ENCODE peak calls at places on chromosomes 13 and 19, in nine cellular contexts. V is activated CD8-positive, alpha-beta T cell treated with anti-CD3 and anti-CD28 coated beads for 36 hours; P is effector memory CD8-positive, alpha-beta T cell; G is HT1080; L is NCI-H446; A is AG09319; E is stomach; U is midbrain; C is ascending aorta. K is an unnamed sample.
A peak's percentile ranks its signal among the peaks of the same experiment; 100 is the strongest.

GRCh38 chr13:105817011-105817410 is 718.5 kb downstream of the EFNB2 start:
- DNase-seq in V (no peak), P (no peak), G (no peak), L (no peak), A (no peak), E (no peak), U (no peak), C (no peak), K (no peak)

GRCh38 chr13:37621811-37622361 is 23.3 kb upstream of the POSTN start:
- DNase-seq in V (no peak), P (no peak), G (no peak), L (peak; percentile 73), A (peak; percentile 61), E (no peak), U (no peak), C (no peak), K (no peak)

GRCh38 chr13:109776575-109776974 is 9.8 kb downstream of the IRS2 start:
- DNase-seq in V (no peak), P (no peak), G (no peak), L (no peak), A (no peak), E (no peak), U (no peak), C (no peak), K (no peak)

GRCh38 chr19:18436651-18437478 is 1.1 kb downstream of the ISYNA1 start:
- DNase-seq in V (peak; percentile 93), P (peak; percentile 82), G (no peak), L (peak; percentile 56), A (no peak), E (peak; percentile 75), U (peak; percentile 19), C (no peak), K (peak; percentile 56)

GRCh38 chr19:19527371-19527656 is 1.4 kb upstream of the YJEFN3 start:
- DNase-seq in V (no peak), P (no peak), G (no peak), L (no peak), A (no peak), E (no peak), U (no peak), C (no peak), K (no peak)

GRCh38 chr13:67619346-67619745 is 389.2 kb upstream of the PCDH9 start:
- DNase-seq in V (no peak), P (no peak), G (peak; percentile 51), L (no peak), A (no peak), E (no peak), U (no peak), C (no peak), K (no peak)

GRCh38 chr13:49956131-49956530 is 20.0 kb upstream of the SPRYD7 start:
- DNase-seq in V (no peak), P (no peak), G (no peak), L (no peak), A (no peak), E (no peak), U (no peak), C (no peak), K (no peak)

GRCh38 chr19:49850221-49850486 is 805 bp upstream of the PTOV1 start:
- DNase-seq in V (no peak), P (no peak), G (no peak), L (no peak), A (no peak), E (no peak), U (no peak), C (no peak), K (no peak)

GRCh38 chr19:46759817-46760333 is 13.6 kb upstream of the STRN4 start:
- DNase-seq in V (no peak), P (no peak), G (no peak), L (peak; percentile 45), A (peak; percentile 99), E (no peak), U (no peak), C (no peak), K (no peak)

GRCh38 chr13:95168191-95168590 is 133.1 kb downstream of the ABCC4 start:
- DNase-seq in V (no peak), P (no peak), G (no peak), L (no peak), A (no peak), E (no peak), U (no peak), C (no peak), K (no peak)

GRCh38 chr19:28201462-28201943 is 1011.4 kb downstream of the UQCRFS1 start:
- DNase-seq in V (no peak), P (no peak), G (no peak), L (no peak), A (no peak), E (no peak), U (no peak), C (no peak), K (no peak)

GRCh38 chr13:31859546-31859945 is 120.2 kb downstream of the RXFP2 start:
- DNase-seq in V (no peak), P (no peak), G (no peak), L (peak; percentile 25), A (no peak), E (no peak), U (peak; percentile 29), C (no peak), K (no peak)

GRCh38 chr13:21060063-21060826 is 1.1 kb downstream of the LATS2 start:
- DNase-seq in V (no peak), P (no peak), G (peak; percentile 31), L (no peak), A (no peak), E (peak; percentile 52), U (no peak), C (no peak), K (no peak)

GRCh38 chr13:114174529-114174941 is 4.5 kb upstream of the CFAP97D2 start:
- DNase-seq in V (no peak), P (no peak), G (no peak), L (no peak), A (no peak), E (no peak), U (no peak), C (no peak), K (no peak)

GRCh38 chr13:111407381-111408131 is 87.1 kb downstream of the TEX29 start:
- DNase-seq in V (no peak), P (no peak), G (no peak), L (no peak), A (no peak), E (no peak), U (no peak), C (no peak), K (no peak)

GRCh38 chr13:20702530-20702929 is 969 bp upstream of the IL17D start:
- DNase-seq in V (no peak), P (no peak), G (no peak), L (no peak), A (no peak), E (no peak), U (peak; percentile 50), C (no peak), K (no peak)

GRCh38 chr13:59424661-59425060 is 739.1 kb downstream of the DIAPH3 start:
- DNase-seq in V (no peak), P (no peak), G (no peak), L (no peak), A (no peak), E (no peak), U (no peak), C (no peak), K (no peak)

GRCh38 chr13:28250542-28250941 is 112.2 kb downstream of the PAN3 start:
- DNase-seq in V (no peak), P (no peak), G (no peak), L (no peak), A (no peak), E (no peak), U (no peak), C (no peak), K (no peak)

GRCh38 chr13:77878186-77878585 is 40.4 kb downstream of the EDNRB start:
- DNase-seq in V (no peak), P (no peak), G (no peak), L (no peak), A (no peak), E (no peak), U (no peak), C (no peak), K (no peak)

GRCh38 chr13:87884874-87885273 is 213.7 kb downstream of the SLITRK5 start:
- DNase-seq in V (no peak), P (no peak), G (peak; percentile 58), L (peak; percentile 43), A (no peak), E (no peak), U (peak; percentile 6), C (no peak), K (peak; percentile 22)

GRCh38 chr19:34507414-34508067 is 26.0 kb downstream of the WTIP start:
- DNase-seq in V (no peak), P (no peak), G (no peak), L (no peak), A (no peak), E (no peak), U (no peak), C (no peak), K (no peak)

GRCh38 chr13:30111810-30112209 is 195.5 kb downstream of the KATNAL1 start:
- DNase-seq in V (peak; percentile 37), P (no peak), G (no peak), L (no peak), A (no peak), E (no peak), U (no peak), C (no peak), K (no peak)

GRCh38 chr13:59425211-59425721 is 738.5 kb downstream of the DIAPH3 start:
- DNase-seq in V (no peak), P (no peak), G (no peak), L (no peak), A (peak; percentile 44), E (no peak), U (no peak), C (no peak), K (no peak)

GRCh38 chr19:55087542-55087935 is 11.9 kb downstream of the EPS8L1 start:
- DNase-seq in V (no peak), P (no peak), G (no peak), L (no peak), A (no peak), E (no peak), U (no peak), C (no peak), K (peak; percentile 5)

GRCh38 chr13:43730642-43731041 is 56.1 kb downstream of the ENOX1 start:
- DNase-seq in V (no peak), P (no peak), G (peak; percentile 91), L (no peak), A (no peak), E (no peak), U (no peak), C (no peak), K (no peak)

GRCh38 chr19:45515807-45516401 is 8.6 kb downstream of the VASP start:
- DNase-seq in V (peak; percentile 31), P (no peak), G (no peak), L (no peak), A (no peak), E (no peak), U (no peak), C (no peak), K (no peak)